ENCODE peak calls at places on chromosome 7, in ten cellular contexts. P is DND-41, B is Peyer's patch, X is transverse colon, R is GM06990, A is stomach, O is cardiac muscle cell, Z is AG04450, W is left lung, F is tibial nerve. V is an unnamed sample. For H3K27me3, the result is how much of the 10 kb centered on the place peaks cover.

GRCh38 chr7:131921016-131921415 is 364.6 kb upstream of the PODXL start:
- DNase-seq in Z (no peak), W (no peak), A (no peak), X (no peak), P (no peak), R (no peak), B (no peak), O (peak), F (no peak), V (no peak)

GRCh38 chr7:73850781-73851207 is 8.5 kb upstream of the METTL27 start:
- DNase-seq in W (no peak), P (no peak), A (no peak), Z (peak), X (peak), B (no peak), R (no peak), O (peak), F (no peak), V (peak)

GRCh38 chr7:111438369-111439289 is 123.7 kb downstream of the IMMP2L start:
- DNase-seq in Z (peak), W (no peak), F (no peak), R (no peak), O (peak), A (no peak), P (no peak), B (no peak), X (no peak), V (no peak)

GRCh38 chr7:20385121-20385520 is 54.4 kb downstream of the ITGB8 start:
- DNase-seq in O (peak), Z (peak), A (no peak), X (no peak), F (no peak), W (no peak), P (no peak), R (no peak), B (no peak), V (no peak)

GRCh38 chr7:107939472-107940145 is 48.6 kb downstream of the DLD start:
- DNase-seq in X (no peak), A (no peak), B (no peak), Z (no peak), W (no peak), R (no peak), P (no peak), F (no peak), O (peak), V (peak)

GRCh38 chr7:17142831-17143541 is 155.5 kb upstream of the AHR start:
- DNase-seq in X (no peak), O (peak), A (no peak), W (no peak), F (no peak), R (no peak), B (no peak), Z (no peak), P (no peak), V (no peak)

GRCh38 chr7:39845011-39845410 is 105.0 kb upstream of the CDK13 start:
- DNase-seq in O (no peak), P (no peak), X (no peak), W (no peak), A (no peak), R (no peak), F (no peak), Z (no peak), B (no peak), V (no peak)

GRCh38 chr7:151552352-151553028 is 32.8 kb upstream of the RHEB start:
- DNase-seq in W (peak), X (peak), O (no peak), Z (no peak), R (no peak), A (peak), B (no peak), F (no peak), P (no peak), V (no peak)

GRCh38 chr7:50591480-50592438 is 26.6 kb upstream of the DDC start:
- DNase-seq in P (no peak), A (no peak), R (no peak), X (no peak), W (no peak), B (no peak), F (no peak), O (no peak), Z (no peak), V (no peak)

GRCh38 chr7:49767719-49768118 is 5.7 kb upstream of the VWC2 start:
- DNase-seq in R (no peak), F (no peak), O (no peak), B (no peak), W (no peak), X (no peak), A (no peak), Z (no peak), P (no peak), V (no peak)

GRCh38 chr7:66055321-66055956 is 20.2 kb upstream of the ASL start:
- DNase-seq in W (no peak), F (no peak), R (peak), X (no peak), P (no peak), A (no peak), B (no peak), O (peak), Z (no peak), V (peak)

GRCh38 chr7:50855526-50855925 is 72.8 kb upstream of the GRB10 start:
- DNase-seq in B (no peak), R (no peak), X (no peak), F (no peak), O (no peak), P (no peak), Z (no peak), A (peak), W (no peak), V (no peak)

GRCh38 chr7:39948375-39948774 is 1.7 kb upstream of the CDK13 start:
- DNase-seq in B (no peak), Z (no peak), R (peak), P (peak), A (no peak), W (no peak), F (no peak), X (peak), O (peak), V (no peak)

GRCh38 chr7:155355176-155355575 is 57.5 kb downstream of the INSIG1 start:
- DNase-seq in X (no peak), Z (no peak), R (no peak), W (peak), O (no peak), P (no peak), A (no peak), B (no peak), F (no peak), V (no peak)

GRCh38 chr7:158782638-158783490 is 46.4 kb downstream of the ESYT2 start:
- DNase-seq in F (peak), R (no peak), P (no peak), X (peak), W (peak), B (no peak), A (no peak), O (peak), Z (no peak), V (peak)

GRCh38 chr7:46908770-46909169 is 673.1 kb downstream of the TNS3 start:
- DNase-seq in F (no peak), O (peak), X (no peak), R (no peak), B (no peak), W (no peak), Z (peak), A (no peak), P (no peak), V (peak)

GRCh38 chr7:63067897-63068585 is 930.6 kb upstream of the ZNF722 start:
- DNase-seq in Z (no peak), X (no peak), F (no peak), R (no peak), B (no peak), W (no peak), A (no peak), O (no peak), P (no peak), V (no peak)

GRCh38 chr7:50684702-50685074 is 98.0 kb downstream of the GRB10 start:
- DNase-seq in X (no peak), B (no peak), A (no peak), R (no peak), Z (no peak), O (no peak), F (no peak), P (no peak), W (no peak), V (no peak)

GRCh38 chr7:157785021-157785441 is 448.2 kb downstream of the DNAJB6 start:
- DNase-seq in A (no peak), P (no peak), B (no peak), R (no peak), W (no peak), F (no peak), X (no peak), Z (no peak), O (no peak), V (no peak)

GRCh38 chr7:142805350-142806020 is 34.7 kb downstream of the PRSS2 start:
- DNase-seq in O (no peak), R (no peak), A (no peak), B (no peak), X (no peak), F (no peak), Z (no peak), P (peak), W (no peak), V (no peak)
- H3K4me3 ChIP-seq in O (no peak), R (no peak), A (no peak), B (no peak), X (no peak), F (no peak), Z (no peak), P (no peak), W (no peak), V (no peak)

GRCh38 chr7:144011458-144012230 is 11.5 kb downstream of the OR6B1 start:
- DNase-seq in P (no peak), X (no peak), R (no peak), A (no peak), Z (no peak), O (no peak), F (no peak), W (no peak), B (no peak), V (no peak)
- TF ChIP-seq CTCF in P (no peak), X (no peak), R (no peak), A (no peak), Z (peak), O (no peak), F (no peak), W (no peak), B (no peak), V (peak)

GRCh38 chr7:27188666-27189559 is 3.9 kb upstream of the HOXA11 start:
- DNase-seq in Z (no peak), W (peak), B (peak), F (peak), O (peak), X (peak), P (peak), A (peak), R (no peak), V (no peak)
- H3K27me3 ChIP-seq in Z (half or more), W (half or more), B (half or more), F (half or more), O (half or more), X (half or more), P (under half), A (half or more), R (under half), V (under half)

GRCh38 chr7:141944811-141945210 is 2.0 kb downstream of the CLEC5A start:
- DNase-seq in F (no peak), W (no peak), P (no peak), A (no peak), O (no peak), R (no peak), X (no peak), Z (no peak), B (no peak), V (no peak)
- H3K4me3 ChIP-seq in F (no peak), W (no peak), P (no peak), A (no peak), O (no peak), R (no peak), X (no peak), Z (no peak), B (no peak), V (no peak)

DNA sequence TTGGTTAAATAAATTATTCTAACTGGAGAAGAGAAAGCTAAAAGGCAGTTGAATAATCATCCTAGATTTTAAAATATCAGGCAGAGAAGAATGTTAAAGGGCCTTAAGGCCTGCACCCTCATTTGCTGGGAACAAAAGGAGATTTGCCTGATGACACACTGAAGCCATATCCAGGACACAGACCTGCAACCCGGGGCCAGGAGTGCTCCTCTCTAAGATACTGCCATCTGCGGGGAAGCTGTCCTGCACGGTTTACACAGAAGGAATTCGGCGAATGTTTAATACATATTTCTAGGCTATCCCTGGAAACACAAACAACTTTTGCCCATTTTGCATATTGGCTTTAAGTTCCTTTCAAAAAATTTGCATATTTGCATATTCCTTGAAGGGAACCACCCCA is 52.2 kb downstream of the DYNC1I1 start:
- DNase-seq in P (no peak), O (no peak), B (no peak), A (no peak), X (no peak), R (no peak), Z (no peak), W (no peak), F (no peak), V (no peak)
- TF ChIP-seq CTCF in P (no peak), O (no peak), B (no peak), A (no peak), X (no peak), R (no peak), Z (no peak), W (no peak), F (no peak), V (no peak)

GRCh38 chr7:94239661-94240234 is 154.9 kb upstream of the COL1A2 start:
- DNase-seq in B (no peak), P (no peak), F (no peak), O (no peak), W (peak), X (no peak), A (no peak), Z (no peak), R (no peak), V (no peak)
- H3K27me3 ChIP-seq in B (under half), P (under half), F (under half), O (under half), W (under half), X (under half), A (under half), Z (under half), R (under half), V (under half)